ENCODE peak calls at places on chromosome 5, in four cellular contexts. V is neuronal stem cell, O is mesendoderm, Z is H9. Y is an unnamed sample.
A peak's percentile ranks its signal among the peaks of the same experiment; 100 is the strongest.

GRCh38 chr5:117188207-117188606 is 613.6 kb upstream of the SEMA6A start:
- DNase-seq in V (no peak), O (no peak), Z (no peak), Y (no peak)

GRCh38 chr5:172905771-172906170 is 53.5 kb upstream of the RPL26L1 start:
- DNase-seq in V (no peak), O (peak; percentile 70), Z (peak; percentile 47), Y (no peak)

GRCh38 chr5:146832985-146833732 is 45.4 kb downstream of the PPP2R2B start:
- DNase-seq in V (no peak), O (no peak), Z (no peak), Y (no peak)

GRCh38 chr5:122263352-122264030 is 48.5 kb upstream of the SNCAIP start:
- DNase-seq in V (no peak), O (no peak), Z (no peak), Y (peak; percentile 76)

GRCh38 chr5:149581931-149582768 is 852 bp downstream of the ARHGEF37 start:
- DNase-seq in V (peak; percentile 39), O (peak; percentile 30), Z (peak; percentile 65), Y (no peak)

GRCh38 chr5:74357827-74358226 is 282.7 kb downstream of the ENC1 start:
- DNase-seq in V (no peak), O (no peak), Z (no peak), Y (peak; percentile 19)

GRCh38 chr5:115377468-115378217 is 81.2 kb upstream of the CCDC112 start:
- DNase-seq in V (no peak), O (no peak), Z (no peak), Y (peak; percentile 94)

GRCh38 chr5:94431696-94432095 is 186.7 kb downstream of the KIAA0825 start:
- DNase-seq in V (no peak), O (no peak), Z (no peak), Y (no peak)

GRCh38 chr5:86403190-86403589 is 214.6 kb upstream of the COX7C start:
- DNase-seq in V (no peak), O (no peak), Z (no peak), Y (no peak)

GRCh38 chr5:96058084-96058483 is 96.4 kb upstream of the ELL2 start:
- DNase-seq in V (no peak), O (no peak), Z (peak; percentile 43), Y (no peak)

GRCh38 chr5:172646716-172647285 is 5.7 kb downstream of the NEURL1B start:
- DNase-seq in V (no peak), O (peak; percentile 78), Z (peak; percentile 70), Y (peak; percentile 15)

GRCh38 chr5:124148574-124148973 is 597.9 kb downstream of the ZNF608 start:
- DNase-seq in V (no peak), O (no peak), Z (no peak), Y (no peak)

GRCh38 chr5:425714-426113 is 17.3 kb upstream of the EXOC3 start:
- DNase-seq in V (no peak), O (no peak), Z (no peak), Y (no peak)

GRCh38 chr5:81537905-81538535 is 144.1 kb upstream of the ACOT12 start:
- DNase-seq in V (no peak), O (no peak), Z (no peak), Y (no peak)

GRCh38 chr5:122723606-122724352 is 51.1 kb upstream of the SNX2 start:
- DNase-seq in V (no peak), O (peak; percentile 60), Z (no peak), Y (peak; percentile 89)

GRCh38 chr5:6185574-6185973 is 192.8 kb downstream of the MED10 start:
- DNase-seq in V (no peak), O (no peak), Z (no peak), Y (no peak)

GRCh38 chr5:145718956-145719355 is 116.2 kb downstream of the PRELID2 start:
- DNase-seq in V (no peak), O (peak; percentile 39), Z (no peak), Y (peak; percentile 65)

DNA sequence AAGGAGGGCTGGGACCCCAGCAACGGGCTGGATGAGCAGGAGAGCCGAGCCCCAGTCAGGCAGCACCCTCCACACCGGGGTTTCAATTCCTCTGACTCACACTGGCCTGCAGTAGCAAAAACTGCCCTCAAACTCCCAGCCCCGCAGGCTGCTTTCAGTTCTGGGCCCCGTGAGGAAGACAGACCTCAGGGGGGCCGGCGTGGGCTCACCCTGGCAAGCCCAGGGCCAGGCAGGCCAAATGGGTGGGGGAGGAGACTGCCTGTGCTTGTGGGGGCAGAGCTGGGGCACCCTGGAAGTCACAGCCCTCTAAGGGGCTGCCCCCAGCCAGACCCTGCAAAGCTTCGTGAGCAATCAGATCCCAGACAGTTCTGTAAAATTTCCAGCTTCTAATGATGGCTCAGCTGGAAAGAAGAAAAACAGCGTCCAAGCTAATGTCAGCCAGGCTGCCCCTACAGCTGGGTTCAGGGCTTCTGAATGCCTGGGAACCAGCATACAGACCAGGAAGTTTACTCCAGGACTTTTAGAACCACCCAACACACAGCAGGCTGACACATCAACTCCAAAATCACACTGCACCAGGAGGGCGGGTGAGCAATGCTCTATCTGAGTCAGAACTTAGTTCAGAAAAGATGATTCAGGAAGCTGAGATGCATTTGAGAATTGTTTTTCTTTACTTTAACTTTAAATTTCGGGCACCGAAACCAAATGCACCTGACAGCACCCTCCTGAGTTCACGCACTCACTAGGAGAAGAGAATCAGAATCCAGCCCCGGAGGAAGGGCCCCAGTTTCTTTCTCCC is 34.7 kb downstream of the LPCAT1 start:
- DNase-seq in V (no peak), O (no peak), Z (no peak), Y (peak; percentile 90)
- H3K4me2 ChIP-seq in V (no peak overlapping the region), O (no peak overlapping the region), Z (no peak overlapping the region), Y (no peak overlapping the region)

DNA sequence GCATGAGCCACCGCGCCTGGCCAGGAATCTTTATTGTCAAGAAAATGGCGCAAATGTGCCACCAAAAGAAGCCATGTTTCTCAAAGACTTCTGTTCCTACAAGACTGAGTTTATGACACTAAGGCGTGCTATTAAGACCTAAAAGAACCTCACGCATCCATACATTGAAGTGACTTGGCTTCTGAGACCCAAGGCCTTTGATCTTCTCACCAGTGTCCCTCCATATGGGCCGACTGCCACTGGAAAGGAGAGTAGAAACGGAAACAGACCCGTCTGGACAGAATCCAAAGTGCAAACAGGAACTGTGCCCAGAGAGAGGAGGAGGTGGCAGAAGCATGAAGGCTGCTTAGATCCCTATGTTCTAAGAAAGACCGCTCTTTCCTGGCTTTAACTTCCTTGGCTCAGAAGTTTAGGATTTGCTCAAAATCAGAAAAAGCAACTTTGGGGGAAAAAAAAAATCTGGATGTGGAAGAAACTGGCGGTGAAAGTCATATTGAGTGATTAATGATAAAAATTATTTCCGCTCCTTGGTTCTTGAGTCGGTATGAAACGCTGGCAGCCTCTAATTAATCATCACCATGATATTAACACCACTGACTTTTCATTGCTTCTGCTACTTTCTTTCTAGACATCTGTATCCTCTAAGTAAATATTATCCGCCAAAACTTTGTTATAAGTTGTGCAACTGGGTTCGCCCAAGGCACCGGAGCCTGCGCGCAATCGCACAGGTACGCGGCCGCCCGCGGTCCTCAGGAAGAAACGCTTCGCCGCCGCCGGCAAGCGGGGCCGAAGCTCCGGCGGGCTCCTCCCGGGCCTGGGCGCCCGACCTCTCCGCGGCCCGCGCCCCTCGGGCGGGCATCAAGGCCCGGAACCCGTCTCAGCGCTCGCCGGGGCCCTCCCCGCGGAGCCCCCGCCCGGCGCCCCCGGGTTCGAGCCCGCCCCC is 730 bp downstream of the DAP start:
- DNase-seq in V (peak; percentile 29), O (peak; percentile 64), Z (no peak), Y (peak; percentile 59)
- H3K18ac ChIP-seq in V (peak overlapping the region; percentile 78), O (peak overlapping the region; percentile 98), Z (no peak overlapping the region), Y (peak overlapping the region; percentile 54)

GRCh38 chr5:40367260-40367659 is 312.5 kb upstream of the PTGER4 start:
- DNase-seq in V (no peak), O (no peak), Z (no peak), Y (peak; percentile 13)

GRCh38 chr5:40364441-40364840 is 315.3 kb upstream of the PTGER4 start:
- DNase-seq in V (no peak), O (no peak), Z (no peak), Y (no peak)

GRCh38 chr5:40365357-40366330 is 314.1 kb upstream of the PTGER4 start:
- DNase-seq in V (no peak), O (no peak), Z (no peak), Y (peak; percentile 6)

DNA sequence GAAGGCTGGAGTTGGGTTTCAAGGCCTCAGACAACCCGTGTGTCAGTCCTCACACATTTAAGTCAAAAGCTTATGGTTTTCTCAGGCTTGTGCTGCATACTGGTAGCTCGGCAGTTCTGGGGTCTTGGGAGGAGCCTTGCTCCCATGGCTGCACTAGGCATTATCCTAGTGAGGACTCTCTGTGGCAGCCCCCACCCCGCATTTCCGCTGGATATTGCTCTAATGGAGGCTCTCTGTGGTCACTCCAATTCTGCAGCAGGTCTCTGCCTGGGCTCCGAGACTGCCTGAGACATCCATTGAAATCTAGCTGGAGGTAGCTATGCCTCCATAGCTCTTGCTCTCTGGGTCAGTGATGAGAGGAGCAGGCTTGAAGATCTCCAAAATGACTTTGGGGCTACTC is 311.5 kb upstream of the PTGER4 start:
- DNase-seq in V (no peak), O (no peak), Z (no peak), Y (no peak)
- H4K8ac ChIP-seq in V (no peak overlapping the region), O (no peak overlapping the region), Z (no peak overlapping the region), Y (no peak overlapping the region)

GRCh38 chr5:78720234-78720985 is 71.8 kb upstream of the LHFPL2 start:
- DNase-seq in V (peak; percentile 26), O (no peak), Z (no peak), Y (no peak)
- H3K4me2 ChIP-seq in V (no peak overlapping the region), O (no peak overlapping the region), Z (no peak overlapping the region), Y (no peak overlapping the region)

GRCh38 chr5:160237571-160238093 is 8.3 kb downstream of the FABP6 start:
- DNase-seq in V (no peak), O (no peak), Z (peak; percentile 69), Y (no peak)
- H3K18ac ChIP-seq in V (peak overlapping the region; percentile 12), O (no peak overlapping the region), Z (no peak overlapping the region), Y (no peak overlapping the region)

GRCh38 chr5:180199390-180199789 is 9.6 kb downstream of the RASGEF1C start:
- DNase-seq in V (no peak), O (no peak), Z (no peak), Y (no peak)
- H4K8ac ChIP-seq in V (no peak overlapping the region), O (no peak overlapping the region), Z (no peak overlapping the region), Y (no peak overlapping the region)

GRCh38 chr5:133735346-133735745 is 123.0 kb upstream of the FSTL4 start:
- DNase-seq in V (no peak), O (peak; percentile 25), Z (no peak), Y (peak; percentile 11)

GRCh38 chr5:133731951-133732350 is 119.6 kb upstream of the FSTL4 start:
- DNase-seq in V (no peak), O (no peak), Z (no peak), Y (no peak)

GRCh38 chr5:133736512-133736911 is 124.2 kb upstream of the FSTL4 start:
- DNase-seq in V (no peak), O (no peak), Z (no peak), Y (no peak)

GRCh38 chr5:133732536-133732935 is 120.2 kb upstream of the FSTL4 start:
- DNase-seq in V (no peak), O (no peak), Z (no peak), Y (no peak)

DNA sequence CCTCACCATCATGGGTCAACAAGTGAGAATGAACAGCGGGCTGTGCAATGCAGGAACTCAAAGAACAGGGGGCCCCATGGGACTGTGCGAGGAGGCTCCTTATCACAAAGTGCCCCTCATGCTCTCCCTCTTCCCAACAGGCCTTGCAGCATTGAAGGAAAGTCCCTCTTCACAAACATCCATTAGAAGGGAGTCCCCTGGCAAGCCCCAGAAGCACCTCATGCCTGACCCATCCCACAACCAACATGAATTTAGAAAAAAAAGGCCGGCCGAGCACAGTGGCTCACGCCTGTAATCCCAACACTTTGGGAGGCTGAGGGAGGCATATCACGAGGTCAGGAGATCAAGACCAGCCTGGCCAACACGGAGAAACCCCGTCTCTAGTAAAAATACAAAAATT is 122.6 kb upstream of the FSTL4 start:
- DNase-seq in V (no peak), O (no peak), Z (no peak), Y (no peak)
- H3K4me2 ChIP-seq in V (no peak overlapping the region), O (no peak overlapping the region), Z (no peak overlapping the region), Y (no peak overlapping the region)

GRCh38 chr5:178125253-178125916 is 5.4 kb upstream of the RMND5B start:
- DNase-seq in V (no peak), O (no peak), Z (no peak), Y (no peak)
- H3K18ac ChIP-seq in V (peak overlapping the region; percentile 64), O (no peak overlapping the region), Z (no peak overlapping the region), Y (no peak overlapping the region)

GRCh38 chr5:78647838-78648358 is 674 bp downstream of the LHFPL2 start:
- DNase-seq in V (no peak), O (peak; percentile 65), Z (peak; percentile 47), Y (peak; percentile 54)
- H4K8ac ChIP-seq in V (no peak overlapping the region), O (no peak overlapping the region), Z (no peak overlapping the region), Y (peak overlapping the region; percentile 26)

Y was measured in IMR-90.